ENCODE peak calls at places on chromosomes 4 and X, in eight cellular contexts. A, C, J, L, T, R, D and Q are unnamed samples.
A peak's percentile ranks its signal among the peaks of the same experiment; 100 is the strongest.

GRCh38 chr4:68271851-68272756 is 26.6 kb upstream of the TMPRSS11B start:
- DNase-seq in T (peak; percentile 65), A (peak; percentile 45), J (peak; percentile 78), L (peak; percentile 37), D (peak; percentile 35), R (peak; percentile 84), C (no peak), Q (peak; percentile 22)

GRCh38 chrX:10190367-10190766 is 33.6 kb downstream of the CLCN4 start:
- DNase-seq in R (peak; percentile 80), A (peak; percentile 60), T (peak; percentile 48), D (peak; percentile 69), J (peak; percentile 81), L (peak; percentile 41), C (no peak), Q (no peak)

GRCh38 chr4:7503597-7503996 is 68.9 kb upstream of the PSAPL1 start:
- DNase-seq in J (no peak), C (no peak), D (no peak), A (no peak), T (no peak), L (no peak), R (no peak), Q (no peak)

GRCh38 chrX:101813200-101813599 is 118.6 kb downstream of the ZMAT1 start:
- DNase-seq in T (no peak), L (no peak), R (no peak), A (no peak), C (no peak), D (no peak), J (no peak), Q (no peak)

GRCh38 chr4:161448550-161449180 is 715.1 kb downstream of the FSTL5 start:
- DNase-seq in L (no peak), D (no peak), T (peak; percentile 77), R (no peak), C (no peak), A (no peak), J (no peak), Q (no peak)

GRCh38 chr4:26161030-26161824 is 159.6 kb upstream of the RBPJ start:
- DNase-seq in L (no peak), R (no peak), T (no peak), C (no peak), D (no peak), A (peak; percentile 44), J (peak; percentile 56), Q (no peak)

GRCh38 chr4:69563424-69563823 is 67.7 kb upstream of the UGT2B4 start:
- DNase-seq in A (no peak), C (no peak), R (no peak), T (no peak), J (no peak), D (no peak), L (no peak), Q (no peak)

GRCh38 chr4:124437853-124438495 is 274.6 kb downstream of the ANKRD50 start:
- DNase-seq in T (peak; percentile 30), J (no peak), A (no peak), D (no peak), R (no peak), L (no peak), C (peak; percentile 28), Q (no peak)

GRCh38 chr4:132646186-132646585 is 502.9 kb upstream of the PCDH10 start:
- DNase-seq in C (no peak), L (no peak), R (peak; percentile 3), T (peak; percentile 39), D (no peak), A (no peak), J (peak; percentile 36), Q (no peak)

GRCh38 chr4:38137080-38137479 is 176.9 kb downstream of the PTTG2 start:
- DNase-seq in C (no peak), J (no peak), A (no peak), T (no peak), R (no peak), L (no peak), D (no peak), Q (no peak)

GRCh38 chr4:5024673-5025072 is 5.4 kb upstream of the CYTL1 start:
- DNase-seq in A (no peak), C (no peak), R (no peak), D (no peak), L (peak; percentile 63), J (no peak), T (no peak), Q (no peak)

GRCh38 chrX:138082881-138083280 is 517.0 kb downstream of the ZIC3 start:
- DNase-seq in L (no peak), D (no peak), T (peak; percentile 3), J (no peak), R (peak; percentile 15), C (no peak), A (no peak), Q (no peak)

GRCh38 chr4:143587703-143588102 is 74.2 kb downstream of the SMARCA5 start:
- DNase-seq in D (no peak), T (peak; percentile 12), C (no peak), L (no peak), R (no peak), J (peak; percentile 63), A (no peak), Q (no peak)

GRCh38 chr4:185809517-185810071 is 2.4 kb downstream of the SORBS2 start:
- DNase-seq in L (no peak), C (no peak), D (no peak), R (no peak), J (no peak), T (no peak), A (no peak), Q (no peak)

GRCh38 chr4:185813133-185813532 is 1.1 kb upstream of the SORBS2 start:
- DNase-seq in J (no peak), T (no peak), A (no peak), R (no peak), D (no peak), L (no peak), C (no peak), Q (no peak)

GRCh38 chr4:185817403-185817818 is 5.4 kb upstream of the SORBS2 start:
- DNase-seq in C (peak; percentile 95), J (no peak), A (no peak), D (no peak), R (no peak), T (peak; percentile 15), L (no peak), Q (no peak)

GRCh38 chr4:185810746-185811508 is 1.1 kb downstream of the SORBS2 start:
- DNase-seq in A (peak; percentile 76), C (no peak), D (no peak), T (peak; percentile 25), J (no peak), L (no peak), R (no peak), Q (no peak)

GRCh38 chr4:185811509-185812364 is at the start of gene SORBS2:
- DNase-seq in R (peak; percentile 72), J (peak; percentile 58), C (peak; percentile 74), L (no peak), T (peak; percentile 83), D (peak; percentile 51), A (peak; percentile 69), Q (no peak)
- H3K4me3 ChIP-seq in R (peak within 1 kb of the TSS; percentile 34), J (peak within 1 kb of the TSS; percentile 48), C (peak within 1 kb of the TSS; percentile 54), L (no peak within 1 kb of the TSS), T (peak within 1 kb of the TSS; percentile 41), D (peak within 1 kb of the TSS; percentile 34), A (peak within 1 kb of the TSS; percentile 16), Q (no peak within 1 kb of the TSS)

GRCh38 chr4:118034061-118034785 is at the start of gene NDST3:
- DNase-seq in J (peak; percentile 42), A (peak; percentile 88), L (no peak), D (peak; percentile 34), C (peak; percentile 78), R (peak; percentile 82), T (peak; percentile 53), Q (peak; percentile 2)
- H3K4me3 ChIP-seq in J (no peak within 1 kb of the TSS), A (peak within 1 kb of the TSS; percentile 93), L (peak within 1 kb of the TSS; percentile 53), D (peak within 1 kb of the TSS; percentile 65), C (peak within 1 kb of the TSS; percentile 52), R (peak within 1 kb of the TSS; percentile 44), T (peak within 1 kb of the TSS; percentile 32), Q (peak within 1 kb of the TSS; percentile 55)

GRCh38 chr4:16225139-16225538 is 1.1 kb downstream of the TAPT1 start:
- DNase-seq in R (peak; percentile 36), T (peak; percentile 36), L (no peak), C (no peak), J (peak; percentile 68), D (no peak), A (no peak), Q (no peak)

GRCh38 chr4:16225681-16225995 is 633 bp downstream of the TAPT1 start:
- DNase-seq in A (no peak), L (no peak), D (no peak), R (no peak), J (no peak), T (no peak), C (no peak), Q (no peak)

GRCh38 chr4:16225996-16226815 is at the start of gene TAPT1:
- DNase-seq in R (peak; percentile 52), A (peak; percentile 93), J (peak; percentile 89), L (no peak), D (peak; percentile 36), C (peak; percentile 83), T (no peak), Q (no peak)

GRCh38 chr4:16224264-16224663 is 2.0 kb downstream of the TAPT1 start:
- DNase-seq in C (no peak), D (no peak), J (no peak), A (peak; percentile 39), T (no peak), L (no peak), R (no peak), Q (no peak)

GRCh38 chr4:16224669-16225068 is 1.6 kb downstream of the TAPT1 start:
- DNase-seq in J (no peak), T (no peak), C (no peak), R (no peak), D (no peak), A (no peak), L (no peak), Q (no peak)
- H3K4me3 ChIP-seq in J (peak overlapping the region; percentile 97), T (no peak overlapping the region), C (peak overlapping the region; percentile 94), R (no peak overlapping the region), D (no peak overlapping the region), A (peak overlapping the region; percentile 99), L (no peak overlapping the region), Q (no peak overlapping the region)

GRCh38 chr4:17810260-17811077 is at the start of the genes DCAF16 and NCAPG:
- DNase-seq in J (peak; percentile 100), L (peak; percentile 95), A (peak; percentile 99), D (peak; percentile 99), T (peak; percentile 96), C (peak; percentile 100), R (peak; percentile 100), Q (peak; percentile 95)

GRCh38 chr4:17809667-17810066 is 890 bp downstream of the DCAF16 start:
- DNase-seq in L (no peak), J (peak; percentile 57), C (no peak), R (no peak), A (no peak), D (no peak), T (no peak), Q (no peak)

GRCh38 chr4:17811078-17811603 is 362 bp downstream of the NCAPG start:
- DNase-seq in D (peak; percentile 11), L (no peak), J (no peak), T (peak; percentile 12), R (no peak), C (no peak), A (no peak), Q (no peak)

GRCh38 chr4:17807446-17807845 is 3.1 kb downstream of the DCAF16 start:
- DNase-seq in J (no peak), C (no peak), L (no peak), T (no peak), A (no peak), R (no peak), D (no peak), Q (no peak)

DNA sequence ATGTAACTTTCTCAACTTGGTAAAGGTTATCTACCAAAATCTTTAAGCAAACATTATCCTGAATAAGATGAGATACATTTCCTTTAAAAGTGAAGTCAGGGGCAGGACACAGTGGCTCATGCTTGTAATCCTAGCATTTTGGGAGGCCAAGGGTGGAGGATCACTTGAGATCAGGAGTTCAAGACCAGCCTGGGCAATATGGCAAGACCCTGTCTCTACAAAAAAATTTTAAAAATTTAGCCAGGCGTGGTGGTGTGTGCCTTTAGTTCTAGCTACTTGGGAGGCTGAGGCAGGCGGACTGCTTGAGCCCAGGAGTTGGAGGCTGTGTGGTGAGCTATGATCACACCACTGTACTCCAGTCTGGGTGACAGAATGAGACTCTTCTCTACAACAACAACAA is 5.0 kb downstream of the DCAF16 start:
- DNase-seq in L (no peak), T (no peak), J (no peak), R (no peak), A (no peak), D (no peak), C (no peak), Q (no peak)
- H3K4me3 ChIP-seq in L (no peak overlapping the region), T (no peak overlapping the region), J (no peak overlapping the region), R (no peak overlapping the region), A (no peak overlapping the region), D (no peak overlapping the region), C (no peak overlapping the region), Q (no peak overlapping the region)